ENCODE peak calls at places on chromosomes 13 and 19, in seven cellular contexts. One of them, this sample, is unnamed.

GRCh38 chr13:40922437-40923040 is 96.6 kb downstream of the ELF1 start:
- DNase-seq in mammary epithelial cell: no peak
- DNase-seq in IMR-90: no peak
- DNase-seq in SK-N-SH: no peak
- DNase-seq in PC-3: no peak
- DNase-seq in SK-N-MC: no peak
- DNase-seq in neuronal stem cell: peak; percentile 2
- DNase-seq in this sample: no peak

GRCh38 chr19:485583-486236 is 10.6 kb upstream of the MADCAM1 start:
- DNase-seq in mammary epithelial cell: peak; percentile 75
- DNase-seq in IMR-90: no peak
- DNase-seq in SK-N-SH: peak; percentile 12
- DNase-seq in PC-3: no peak
- DNase-seq in SK-N-MC: no peak
- DNase-seq in neuronal stem cell: peak; percentile 75
- DNase-seq in this sample: no peak

GRCh38 chr19:10604460-10604980 is 17.4 kb upstream of the AP1M2 start:
- DNase-seq in mammary epithelial cell: no peak
- DNase-seq in IMR-90: no peak
- DNase-seq in SK-N-SH: peak; percentile 20
- DNase-seq in PC-3: peak; percentile 38
- DNase-seq in SK-N-MC: no peak
- DNase-seq in neuronal stem cell: no peak
- DNase-seq in this sample: no peak

GRCh38 chr13:51773515-51773914 is 30.4 kb downstream of the DHRS12 start:
- DNase-seq in mammary epithelial cell: no peak
- DNase-seq in IMR-90: no peak
- DNase-seq in SK-N-SH: no peak
- DNase-seq in PC-3: no peak
- DNase-seq in SK-N-MC: no peak
- DNase-seq in neuronal stem cell: no peak
- DNase-seq in this sample: no peak

GRCh38 chr13:62631614-62632013 is 1216.0 kb upstream of the PCDH20 start:
- DNase-seq in mammary epithelial cell: no peak
- DNase-seq in IMR-90: peak; percentile 25
- DNase-seq in SK-N-SH: no peak
- DNase-seq in PC-3: peak; percentile 20
- DNase-seq in SK-N-MC: no peak
- DNase-seq in neuronal stem cell: no peak
- DNase-seq in this sample: no peak

GRCh38 chr19:35013820-35014754 is 14.0 kb downstream of the GRAMD1A start:
- DNase-seq in mammary epithelial cell: no peak
- DNase-seq in IMR-90: no peak
- DNase-seq in SK-N-SH: peak; percentile 27
- DNase-seq in PC-3: no peak
- DNase-seq in SK-N-MC: no peak
- DNase-seq in neuronal stem cell: no peak
- DNase-seq in this sample: peak; percentile 35

GRCh38 chr19:1164684-1165531 is 9.2 kb downstream of the SBNO2 start:
- DNase-seq in mammary epithelial cell: no peak
- DNase-seq in IMR-90: no peak
- DNase-seq in SK-N-SH: no peak
- DNase-seq in PC-3: no peak
- DNase-seq in SK-N-MC: no peak
- DNase-seq in neuronal stem cell: no peak
- DNase-seq in this sample: no peak

GRCh38 chr19:10407102-10407501 is 3.8 kb upstream of the CDC37 start:
- DNase-seq in mammary epithelial cell: no peak
- DNase-seq in IMR-90: no peak
- DNase-seq in SK-N-SH: no peak
- DNase-seq in PC-3: no peak
- DNase-seq in SK-N-MC: no peak
- DNase-seq in neuronal stem cell: no peak
- DNase-seq in this sample: no peak

GRCh38 chr19:29277107-29277506 is 64.2 kb upstream of the UQCRFS1 start:
- DNase-seq in mammary epithelial cell: no peak
- DNase-seq in IMR-90: no peak
- DNase-seq in SK-N-SH: no peak
- DNase-seq in PC-3: no peak
- DNase-seq in SK-N-MC: no peak
- DNase-seq in neuronal stem cell: no peak
- DNase-seq in this sample: peak; percentile 65

GRCh38 chr13:67023088-67023893 is 206.8 kb downstream of the PCDH9 start:
- DNase-seq in mammary epithelial cell: peak; percentile 77
- DNase-seq in IMR-90: peak; percentile 82
- DNase-seq in SK-N-SH: no peak
- DNase-seq in PC-3: peak; percentile 21
- DNase-seq in SK-N-MC: peak; percentile 66
- DNase-seq in neuronal stem cell: peak; percentile 11
- DNase-seq in this sample: peak; percentile 79

GRCh38 chr19:56118666-56119584 is 2.2 kb downstream of the ZNF787 start:
- DNase-seq in mammary epithelial cell: no peak
- DNase-seq in IMR-90: no peak
- DNase-seq in SK-N-SH: no peak
- DNase-seq in PC-3: no peak
- DNase-seq in SK-N-MC: no peak
- DNase-seq in neuronal stem cell: no peak
- DNase-seq in this sample: no peak

DNA sequence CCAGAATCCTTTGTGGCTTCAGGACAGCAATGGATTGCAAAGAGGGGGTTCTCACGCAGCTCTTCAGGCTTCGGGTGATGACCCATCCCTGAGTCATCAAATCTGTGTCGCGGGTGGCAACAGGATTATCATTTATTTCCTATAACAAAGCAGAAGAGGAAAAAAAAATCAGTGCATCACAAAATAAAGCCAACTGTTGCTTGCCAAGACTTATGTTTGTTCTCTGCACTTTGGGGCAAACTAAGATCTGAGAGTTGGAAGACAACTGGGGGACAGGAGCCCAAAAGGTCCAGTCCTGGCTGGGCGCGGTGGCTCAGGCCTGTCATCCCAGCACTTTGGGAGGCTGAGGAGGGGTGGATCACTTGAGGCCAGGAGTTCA is 6.4 kb downstream of the GNA15 start:
- DNase-seq in mammary epithelial cell: peak; percentile 87
- DNase-seq in IMR-90: peak; percentile 87
- DNase-seq in SK-N-SH: no peak
- DNase-seq in PC-3: peak; percentile 81
- DNase-seq in SK-N-MC: no peak
- DNase-seq in neuronal stem cell: no peak
- DNase-seq in this sample: no peak
- H3K9ac ChIP-seq in mammary epithelial cell: peak overlapping the region; percentile 52
- H3K9ac ChIP-seq in IMR-90: peak overlapping the region; percentile 21
- H3K9ac ChIP-seq in SK-N-SH: peak overlapping the region; percentile 75
- H3K9ac ChIP-seq in PC-3: peak overlapping the region; percentile 73
- H3K9ac ChIP-seq in SK-N-MC: no peak overlapping the region
- H3K9ac ChIP-seq in neuronal stem cell: no peak overlapping the region
- H3K9ac ChIP-seq in this sample: peak overlapping the region; percentile 100

GRCh38 chr19:16582486-16583261 is 10.5 kb upstream of the SLC35E1 start:
- DNase-seq in mammary epithelial cell: no peak
- DNase-seq in IMR-90: no peak
- DNase-seq in SK-N-SH: peak; percentile 48
- DNase-seq in PC-3: no peak
- DNase-seq in SK-N-MC: no peak
- DNase-seq in neuronal stem cell: no peak
- DNase-seq in this sample: no peak

GRCh38 chr19:16584825-16585801 is 12.9 kb upstream of the SLC35E1 start:
- DNase-seq in mammary epithelial cell: no peak
- DNase-seq in IMR-90: no peak
- DNase-seq in SK-N-SH: no peak
- DNase-seq in PC-3: no peak
- DNase-seq in SK-N-MC: no peak
- DNase-seq in neuronal stem cell: no peak
- DNase-seq in this sample: no peak

GRCh38 chr19:16579381-16579780 is 7.2 kb upstream of the SLC35E1 start:
- DNase-seq in mammary epithelial cell: peak; percentile 35
- DNase-seq in IMR-90: no peak
- DNase-seq in SK-N-SH: no peak
- DNase-seq in PC-3: no peak
- DNase-seq in SK-N-MC: no peak
- DNase-seq in neuronal stem cell: no peak
- DNase-seq in this sample: no peak

GRCh38 chr19:16581971-16582343 is 9.7 kb upstream of the SLC35E1 start:
- DNase-seq in mammary epithelial cell: peak; percentile 36
- DNase-seq in IMR-90: peak; percentile 23
- DNase-seq in SK-N-SH: no peak
- DNase-seq in PC-3: no peak
- DNase-seq in SK-N-MC: no peak
- DNase-seq in neuronal stem cell: no peak
- DNase-seq in this sample: no peak

GRCh38 chr19:16581145-16581970 is 9.1 kb upstream of the SLC35E1 start:
- DNase-seq in mammary epithelial cell: no peak
- DNase-seq in IMR-90: no peak
- DNase-seq in SK-N-SH: no peak
- DNase-seq in PC-3: no peak
- DNase-seq in SK-N-MC: no peak
- DNase-seq in neuronal stem cell: no peak
- DNase-seq in this sample: no peak
- H3K9ac ChIP-seq in mammary epithelial cell: no peak overlapping the region
- H3K9ac ChIP-seq in IMR-90: no peak overlapping the region
- H3K9ac ChIP-seq in SK-N-SH: no peak overlapping the region
- H3K9ac ChIP-seq in PC-3: no peak overlapping the region
- H3K9ac ChIP-seq in SK-N-MC: no peak overlapping the region
- H3K9ac ChIP-seq in neuronal stem cell: peak overlapping the region; percentile 63
- H3K9ac ChIP-seq in this sample: no peak overlapping the region

GRCh38 chr19:4390017-4390861 is 10.1 kb downstream of the SH3GL1 start:
- DNase-seq in mammary epithelial cell: peak; percentile 17
- DNase-seq in IMR-90: peak; percentile 56
- DNase-seq in SK-N-SH: no peak
- DNase-seq in PC-3: no peak
- DNase-seq in SK-N-MC: no peak
- DNase-seq in neuronal stem cell: no peak
- DNase-seq in this sample: no peak
- H3K9ac ChIP-seq in mammary epithelial cell: peak overlapping the region; percentile 49
- H3K9ac ChIP-seq in IMR-90: peak overlapping the region; percentile 49
- H3K9ac ChIP-seq in SK-N-SH: no peak overlapping the region
- H3K9ac ChIP-seq in PC-3: no peak overlapping the region
- H3K9ac ChIP-seq in SK-N-MC: peak overlapping the region; percentile 35
- H3K9ac ChIP-seq in neuronal stem cell: peak overlapping the region; percentile 32
- H3K9ac ChIP-seq in this sample: no peak overlapping the region

GRCh38 chr19:17404621-17405249 is 695 bp downstream of the BST2 start:
- DNase-seq in mammary epithelial cell: no peak
- DNase-seq in IMR-90: no peak
- DNase-seq in SK-N-SH: peak; percentile 16
- DNase-seq in PC-3: no peak
- DNase-seq in SK-N-MC: no peak
- DNase-seq in neuronal stem cell: no peak
- DNase-seq in this sample: no peak
- H3K9ac ChIP-seq in mammary epithelial cell: no peak overlapping the region
- H3K9ac ChIP-seq in IMR-90: no peak overlapping the region
- H3K9ac ChIP-seq in SK-N-SH: no peak overlapping the region
- H3K9ac ChIP-seq in PC-3: no peak overlapping the region
- H3K9ac ChIP-seq in SK-N-MC: no peak overlapping the region
- H3K9ac ChIP-seq in neuronal stem cell: peak overlapping the region; percentile 63
- H3K9ac ChIP-seq in this sample: peak overlapping the region; percentile 64

GRCh38 chr19:48750771-48751504 is 1.5 kb downstream of the FUT1 start:
- DNase-seq in mammary epithelial cell: no peak
- DNase-seq in IMR-90: no peak
- DNase-seq in SK-N-SH: no peak
- DNase-seq in PC-3: no peak
- DNase-seq in SK-N-MC: no peak
- DNase-seq in neuronal stem cell: no peak
- DNase-seq in this sample: no peak

GRCh38 chr19:48751835-48752510 is 468 bp downstream of the FUT1 start:
- DNase-seq in mammary epithelial cell: peak; percentile 31
- DNase-seq in IMR-90: no peak
- DNase-seq in SK-N-SH: no peak
- DNase-seq in PC-3: peak; percentile 20
- DNase-seq in SK-N-MC: no peak
- DNase-seq in neuronal stem cell: no peak
- DNase-seq in this sample: peak; percentile 49

GRCh38 chr19:48750351-48750750 is 2.1 kb downstream of the FUT1 start:
- DNase-seq in mammary epithelial cell: no peak
- DNase-seq in IMR-90: no peak
- DNase-seq in SK-N-SH: no peak
- DNase-seq in PC-3: no peak
- DNase-seq in SK-N-MC: no peak
- DNase-seq in neuronal stem cell: no peak
- DNase-seq in this sample: no peak

GRCh38 chr19:48754950-48755645 is at the start of gene FGF21:
- DNase-seq in mammary epithelial cell: no peak
- DNase-seq in IMR-90: no peak
- DNase-seq in SK-N-SH: no peak
- DNase-seq in PC-3: no peak
- DNase-seq in SK-N-MC: no peak
- DNase-seq in neuronal stem cell: no peak
- DNase-seq in this sample: no peak

DNA sequence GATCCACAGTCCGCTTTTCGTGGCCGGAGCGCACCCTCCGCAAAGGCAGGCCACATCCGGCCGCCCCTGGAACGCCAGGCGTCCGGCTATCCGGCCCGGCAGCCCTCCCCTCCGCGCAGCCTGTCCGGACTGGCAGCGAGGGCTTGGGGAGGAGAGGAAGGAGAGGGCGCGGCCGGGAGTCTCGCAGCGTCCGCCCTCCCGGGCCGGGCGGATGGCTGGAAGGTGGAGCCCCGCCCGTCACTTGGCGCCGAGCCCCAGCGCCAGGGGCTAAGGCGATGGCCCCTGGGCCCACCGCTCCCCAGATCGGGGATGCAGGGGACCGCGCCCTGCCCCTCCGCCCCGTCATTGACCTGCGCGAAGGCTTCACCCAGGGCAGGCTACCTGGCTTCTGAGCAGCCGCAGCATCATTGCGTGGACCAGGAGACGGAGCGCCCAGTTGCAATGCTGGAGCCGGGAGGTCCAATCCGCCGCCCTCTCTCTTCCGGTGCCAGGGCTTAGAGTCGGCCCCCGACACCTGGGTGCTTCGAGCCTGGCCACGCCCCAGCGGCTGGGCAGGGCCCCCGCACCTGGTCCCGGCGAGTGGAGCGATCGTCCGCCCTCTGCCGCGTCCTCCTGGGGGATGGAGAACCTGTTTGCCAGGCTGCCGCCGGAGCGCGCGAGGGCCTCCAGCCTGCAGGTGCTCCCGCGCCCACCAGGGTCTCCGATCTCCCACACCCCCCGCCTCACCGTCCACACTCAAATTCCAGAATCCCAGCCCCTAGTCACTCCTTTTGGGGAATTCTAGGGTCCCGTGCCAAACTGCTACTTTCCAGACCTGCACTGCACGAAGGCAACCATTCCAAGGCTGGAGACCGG is at the start of gene FUT1:
- DNase-seq in mammary epithelial cell: peak; percentile 97
- DNase-seq in IMR-90: no peak
- DNase-seq in SK-N-SH: peak; percentile 82
- DNase-seq in PC-3: peak; percentile 91
- DNase-seq in SK-N-MC: no peak
- DNase-seq in neuronal stem cell: no peak
- DNase-seq in this sample: no peak
- H3K9ac ChIP-seq in mammary epithelial cell: peak within 1 kb of the TSS; percentile 69
- H3K9ac ChIP-seq in IMR-90: no peak within 1 kb of the TSS
- H3K9ac ChIP-seq in SK-N-SH: no peak within 1 kb of the TSS
- H3K9ac ChIP-seq in PC-3: peak within 1 kb of the TSS; percentile 64
- H3K9ac ChIP-seq in SK-N-MC: no peak within 1 kb of the TSS
- H3K9ac ChIP-seq in neuronal stem cell: peak within 1 kb of the TSS; percentile 91
- H3K9ac ChIP-seq in this sample: no peak within 1 kb of the TSS

DNA sequence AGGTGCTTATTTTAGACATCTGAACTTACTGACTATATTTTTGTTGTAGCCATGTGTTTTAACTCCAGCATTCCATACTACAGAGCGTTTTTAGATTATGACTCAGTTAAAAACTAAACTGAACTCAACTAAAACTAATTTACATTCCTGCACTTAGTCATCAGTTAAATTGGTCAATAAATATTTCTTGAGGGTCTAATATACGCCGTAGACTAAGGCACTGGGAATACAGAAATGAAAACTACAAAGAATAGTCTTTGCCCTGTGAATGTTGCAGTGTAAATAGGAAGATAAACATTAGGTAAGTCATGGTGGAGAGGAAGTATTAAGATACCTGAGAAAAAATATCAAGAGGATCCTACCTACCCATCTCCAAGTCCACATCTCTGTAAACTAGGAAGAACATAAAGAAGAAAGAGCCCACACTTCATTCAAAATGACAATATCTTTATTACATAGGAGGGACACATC is 52.7 kb downstream of the MBNL2 start:
- DNase-seq in mammary epithelial cell: peak; percentile 56
- DNase-seq in IMR-90: peak; percentile 87
- DNase-seq in SK-N-SH: no peak
- DNase-seq in PC-3: peak; percentile 63
- DNase-seq in SK-N-MC: no peak
- DNase-seq in neuronal stem cell: no peak
- DNase-seq in this sample: no peak
- H3K9ac ChIP-seq in mammary epithelial cell: peak overlapping the region; percentile 56
- H3K9ac ChIP-seq in IMR-90: no peak overlapping the region
- H3K9ac ChIP-seq in SK-N-SH: peak overlapping the region; percentile 70
- H3K9ac ChIP-seq in PC-3: no peak overlapping the region
- H3K9ac ChIP-seq in SK-N-MC: no peak overlapping the region
- H3K9ac ChIP-seq in neuronal stem cell: no peak overlapping the region
- H3K9ac ChIP-seq in this sample: no peak overlapping the region